ENCODE peak calls at places on chromosomes 5 and 9, in nine cellular contexts. C is left ventricle myocardium inferior, B is psoas muscle, L is cardiac muscle cell, Y is IMR-90, X is transverse colon, N is colonic mucosa, R is Peyer's patch, W is Panc1. P is an unnamed sample. For H3K4me1, the result is how much of the 10 kb centered on the place peaks cover.

GRCh38 chr9:127574089-127574921 is 37.8 kb upstream of the STXBP1 start:
- DNase-seq in C (no peak), B (no peak), L (peak), Y (no peak), X (peak), N (peak), R (peak), W (no peak), P (no peak)

GRCh38 chr5:111254613-111255012 is 30.4 kb downstream of the CAMK4 start:
- DNase-seq in C (no peak), B (no peak), L (peak), Y (peak), X (no peak), N (no peak), R (no peak), W (no peak), P (no peak)

GRCh38 chr5:4295663-4296339 is 700.2 kb downstream of the IRX1 start:
- DNase-seq in C (no peak), B (no peak), L (no peak), Y (no peak), X (no peak), N (no peak), R (no peak), W (no peak), P (no peak)

GRCh38 chr5:139058121-139058520 is 140.0 kb downstream of the SIL1 start:
- DNase-seq in C (no peak), B (no peak), L (peak), Y (peak), X (no peak), N (no peak), R (no peak), W (no peak), P (no peak)

GRCh38 chr5:543755-544674 is 19.8 kb upstream of the SLC9A3 start:
- DNase-seq in C (peak), B (peak), L (no peak), Y (no peak), X (peak), N (peak), R (peak), W (no peak), P (peak)

GRCh38 chr5:118519466-118519865 is 468.9 kb downstream of the DTWD2 start:
- DNase-seq in C (no peak), B (no peak), L (no peak), Y (no peak), X (no peak), N (no peak), R (no peak), W (no peak), P (no peak)

GRCh38 chr5:145777445-145778063 is 57.6 kb downstream of the PRELID2 start:
- DNase-seq in C (no peak), B (no peak), L (no peak), Y (no peak), X (no peak), N (no peak), R (no peak), W (no peak), P (no peak)

GRCh38 chr5:103033696-103034095 is 86.2 kb downstream of the GIN1 start:
- DNase-seq in C (no peak), B (no peak), L (no peak), Y (no peak), X (no peak), N (no peak), R (no peak), W (no peak), P (no peak)

GRCh38 chr5:60520451-60521210 is 179.3 kb downstream of the DEPDC1B start:
- DNase-seq in C (peak), B (peak), L (no peak), Y (no peak), X (no peak), N (no peak), R (no peak), W (no peak), P (no peak)

GRCh38 chr5:36688722-36689121 is 82.3 kb downstream of the SLC1A3 start:
- DNase-seq in C (no peak), B (no peak), L (no peak), Y (peak), X (no peak), N (no peak), R (no peak), W (no peak), P (no peak)

GRCh38 chr9:130946778-130947617 is 8.0 kb upstream of the FIBCD1 start:
- DNase-seq in C (no peak), B (no peak), L (peak), Y (no peak), X (peak), N (peak), R (peak), W (no peak), P (no peak)

GRCh38 chr5:87007737-87008136 is 259.9 kb upstream of the RASA1 start:
- DNase-seq in C (no peak), B (no peak), L (peak), Y (no peak), X (no peak), N (no peak), R (no peak), W (no peak), P (no peak)

GRCh38 chr9:113139225-113139829 is 11.5 kb upstream of the SLC31A2 start:
- DNase-seq in C (no peak), B (no peak), L (no peak), Y (no peak), X (no peak), N (no peak), R (no peak), W (no peak), P (no peak)

GRCh38 chr9:98516897-98517503 is 191.7 kb downstream of the GABBR2 start:
- DNase-seq in C (no peak), B (no peak), L (no peak), Y (no peak), X (no peak), N (no peak), R (no peak), W (no peak), P (no peak)

GRCh38 chr5:66989286-66989685 is 207.3 kb downstream of the CD180 start:
- DNase-seq in C (no peak), B (no peak), L (peak), Y (peak), X (no peak), N (no peak), R (no peak), W (no peak), P (no peak)

GRCh38 chr9:75447281-75447680 is 359.0 kb downstream of the OSTF1 start:
- DNase-seq in C (no peak), B (no peak), L (no peak), Y (no peak), X (no peak), N (no peak), R (no peak), W (no peak), P (no peak)

GRCh38 chr5:66113160-66113559 is 30.9 kb upstream of the SREK1 start:
- DNase-seq in C (no peak), B (no peak), L (peak), Y (peak), X (no peak), N (no peak), R (no peak), W (peak), P (no peak)

GRCh38 chr9:79976501-79977444 is 405.0 kb downstream of the TLE4 start:
- DNase-seq in C (no peak), B (peak), L (no peak), Y (no peak), X (no peak), N (no peak), R (no peak), W (no peak), P (no peak)

GRCh38 chr9:124284237-124284831 is 26.6 kb downstream of the NEK6 start:
- DNase-seq in C (peak), B (no peak), L (peak), Y (peak), X (no peak), N (no peak), R (no peak), W (no peak), P (no peak)

GRCh38 chr9:124285903-124286291 is 28.1 kb downstream of the NEK6 start:
- DNase-seq in C (peak), B (peak), L (peak), Y (peak), X (peak), N (peak), R (peak), W (peak), P (peak)

GRCh38 chr9:124286292-124286931 is 28.7 kb downstream of the NEK6 start:
- DNase-seq in C (no peak), B (no peak), L (peak), Y (peak), X (peak), N (peak), R (peak), W (no peak), P (no peak)

GRCh38 chr9:124284940-124285441 is 27.2 kb downstream of the NEK6 start:
- DNase-seq in C (peak), B (no peak), L (peak), Y (peak), X (no peak), N (no peak), R (no peak), W (no peak), P (peak)

DNA sequence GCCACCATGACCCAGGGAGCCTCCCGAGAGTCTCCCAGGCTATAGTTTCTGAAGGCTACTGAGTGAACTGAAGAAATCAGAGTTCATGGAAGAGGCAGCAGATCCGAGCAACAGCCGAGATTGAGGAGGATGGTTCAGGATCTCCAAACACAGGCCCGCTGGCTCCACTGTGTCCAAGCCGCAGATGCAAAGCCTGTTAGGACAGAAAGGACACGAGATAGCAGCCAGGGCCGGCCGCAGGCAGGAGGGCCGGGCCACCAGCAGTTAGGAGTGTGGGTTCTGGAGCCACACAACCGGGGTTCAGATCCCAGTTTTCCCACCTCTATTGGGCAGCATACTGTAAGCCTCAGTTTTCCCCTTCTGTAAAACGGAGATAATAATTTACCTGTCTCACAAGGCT is 27.7 kb downstream of the NEK6 start:
- DNase-seq in C (no peak), B (no peak), L (no peak), Y (no peak), X (no peak), N (no peak), R (no peak), W (no peak), P (no peak)
- H3K4me1 ChIP-seq in C (half or more), B (under half), L (under half), Y (half or more), X (half or more), N (under half), R (under half), W (half or more), P (half or more)

GRCh38 chr9:114592356-114592755 is 4.8 kb downstream of the ATP6V1G1 start:
- DNase-seq in C (no peak), B (no peak), L (no peak), Y (peak), X (peak), N (no peak), R (peak), W (no peak), P (no peak)
- TF ChIP-seq CTCF in C (peak), B (peak), L (peak), Y (peak), X (no peak), N (no peak), R (peak), W (no peak), P (no peak)

GRCh38 chr9:27369591-27369990 is 72.6 kb upstream of the EQTN start:
- DNase-seq in C (no peak), B (no peak), L (no peak), Y (no peak), X (no peak), N (no peak), R (no peak), W (no peak), P (no peak)

GRCh38 chr9:27367922-27368316 is 71.0 kb upstream of the EQTN start:
- DNase-seq in C (no peak), B (no peak), L (no peak), Y (no peak), X (no peak), N (no peak), R (no peak), W (no peak), P (no peak)

GRCh38 chr9:27368317-27368985 is 71.5 kb upstream of the EQTN start:
- DNase-seq in C (peak), B (no peak), L (peak), Y (no peak), X (no peak), N (no peak), R (no peak), W (no peak), P (no peak)

GRCh38 chr9:27373851-27374250 is 76.9 kb upstream of the EQTN start:
- DNase-seq in C (no peak), B (no peak), L (no peak), Y (no peak), X (no peak), N (no peak), R (no peak), W (no peak), P (no peak)

GRCh38 chr9:27371382-27371781 is 74.4 kb upstream of the EQTN start:
- DNase-seq in C (no peak), B (no peak), L (no peak), Y (no peak), X (peak), N (peak), R (peak), W (no peak), P (no peak)
- H3K4me1 ChIP-seq in C (under half), B (under half), L (under half), Y (under half), X (under half), N (under half), R (under half), W (under half), P (under half)

DNA sequence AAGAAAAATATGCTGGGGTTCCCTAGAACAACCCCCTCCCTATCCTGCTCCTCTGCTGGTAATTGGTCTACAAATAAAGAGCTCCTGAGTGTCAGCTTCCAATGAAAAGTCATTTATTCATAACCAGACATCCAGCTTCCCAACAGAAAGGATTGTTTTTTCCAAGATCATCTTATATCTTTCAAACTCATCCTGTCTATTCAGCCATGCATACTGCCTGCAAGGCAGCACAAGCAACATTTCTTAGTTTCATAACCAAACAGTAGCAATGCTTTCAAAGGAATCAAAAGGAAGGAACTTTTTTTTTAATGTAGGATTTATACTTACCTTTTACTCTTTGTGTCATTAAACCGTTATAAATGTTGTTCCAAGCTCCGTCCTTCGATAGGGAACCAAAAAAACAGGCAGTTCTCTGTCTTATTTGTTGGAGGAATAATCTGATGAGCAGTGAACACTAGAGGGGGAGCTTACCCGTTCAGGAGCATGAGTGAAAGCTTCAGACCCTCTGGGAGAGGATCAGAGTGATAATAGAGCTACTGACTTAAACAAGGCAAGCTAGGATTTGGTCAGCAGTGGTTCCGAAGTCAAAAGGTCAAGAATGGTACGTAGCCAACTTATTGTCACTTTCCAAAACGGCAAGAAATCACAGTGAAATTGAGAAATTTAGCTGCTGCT is 893.1 kb downstream of the NR2F1-AS1 start:
- DNase-seq in C (no peak), B (no peak), L (peak), Y (peak), X (no peak), N (no peak), R (no peak), W (no peak), P (no peak)
- TF ChIP-seq CTCF in C (peak), B (no peak), L (peak), Y (peak), X (no peak), N (no peak), R (no peak), W (peak), P (no peak)

DNA sequence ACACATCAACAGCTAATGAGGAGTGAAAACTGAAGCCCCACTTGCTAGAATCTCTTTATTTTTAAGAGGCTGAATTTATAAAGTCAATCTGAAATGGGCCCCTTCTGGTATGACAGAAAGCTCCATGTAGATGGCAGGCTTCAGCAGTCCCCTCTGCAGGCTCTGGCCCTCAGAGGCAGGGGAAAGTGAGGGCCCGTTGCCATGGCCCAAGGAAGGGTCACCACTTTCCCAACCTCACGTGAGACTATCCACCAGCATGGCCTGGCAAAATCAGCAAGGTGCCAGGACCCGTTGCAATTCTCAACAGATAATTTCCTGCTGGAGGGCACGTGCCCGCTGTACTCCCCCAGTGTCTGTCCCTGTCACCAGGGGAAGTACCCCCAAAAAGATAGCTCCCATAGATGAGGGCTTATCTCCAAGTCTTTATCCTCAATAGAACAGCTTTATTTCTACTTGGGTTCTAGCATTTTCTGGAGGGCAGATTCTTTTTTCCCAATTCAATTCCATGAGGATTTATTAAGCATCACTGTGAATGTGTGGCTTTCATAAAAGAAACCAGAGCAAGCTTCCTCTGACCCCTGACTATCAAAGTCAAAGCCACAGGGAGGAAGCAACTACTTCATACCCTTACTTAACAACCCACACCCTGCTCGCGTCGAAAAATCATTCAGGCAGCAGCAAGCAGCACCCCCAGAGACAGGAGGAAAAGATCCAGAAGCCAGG is 85.4 kb upstream of the FSTL4 start:
- DNase-seq in C (no peak), B (no peak), L (no peak), Y (no peak), X (no peak), N (no peak), R (peak), W (no peak), P (peak)
- H3K4me1 ChIP-seq in C (under half), B (under half), L (under half), Y (under half), X (under half), N (under half), R (under half), W (under half), P (under half)

DNA sequence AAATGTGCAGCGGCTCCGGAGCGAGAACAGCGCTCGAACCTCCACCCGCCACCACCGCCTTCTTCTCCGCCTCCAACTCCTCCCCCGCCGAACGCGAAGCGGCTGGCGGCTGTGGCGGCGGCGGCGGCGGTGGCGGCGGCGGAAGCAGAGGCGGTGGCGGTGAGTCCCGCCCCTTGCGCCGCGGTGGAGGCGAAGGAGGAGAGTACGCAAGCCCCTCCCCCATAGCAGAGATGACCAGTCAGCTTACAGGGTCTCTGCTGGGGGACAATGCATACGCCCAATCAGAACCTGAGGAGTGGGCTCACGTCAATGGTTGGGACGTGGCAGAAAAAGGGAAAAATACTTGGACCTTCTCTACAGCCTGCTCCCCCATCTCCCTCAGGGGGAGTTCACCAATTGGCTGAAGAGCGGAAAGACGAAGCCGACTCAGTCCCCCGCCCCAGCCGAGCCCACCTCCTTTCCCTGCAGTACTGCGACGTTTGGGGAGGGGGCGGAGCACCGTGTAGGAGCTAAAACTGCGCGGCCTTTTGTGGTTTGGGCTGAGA is at the start of gene PJA2:
- DNase-seq in C (peak), B (peak), L (peak), Y (peak), X (peak), N (peak), R (peak), W (peak), P (peak)
- TF ChIP-seq CTCF in C (peak), B (peak), L (peak), Y (peak), X (peak), N (peak), R (peak), W (no peak), P (peak)

DNA sequence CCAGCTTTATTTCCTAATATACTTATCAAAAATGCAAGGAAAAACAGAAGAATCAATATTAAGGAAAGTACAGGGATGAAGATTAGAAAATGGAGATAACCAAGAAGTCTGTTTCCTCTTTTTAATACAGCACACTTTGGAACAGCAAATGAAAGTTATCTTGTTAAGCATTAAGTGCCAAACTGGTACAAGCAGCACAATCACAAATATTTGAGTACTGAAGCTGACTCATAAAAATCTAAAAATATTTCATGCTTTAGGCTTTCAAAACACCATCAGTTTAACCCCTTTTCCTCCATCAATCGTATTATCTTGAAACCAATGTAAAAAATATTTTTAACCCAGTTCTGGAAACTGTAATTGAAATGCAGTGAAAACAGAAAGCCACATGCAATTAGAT is 2.7 kb downstream of the FBXW11 start:
- DNase-seq in C (no peak), B (no peak), L (peak), Y (no peak), X (no peak), N (no peak), R (no peak), W (no peak), P (no peak)
- H3K4me1 ChIP-seq in C (half or more), B (half or more), L (under half), Y (under half), X (under half), N (under half), R (under half), W (half or more), P (under half)

GRCh38 chr9:99889120-99889519 is 17.3 kb upstream of the STX17 start:
- DNase-seq in C (no peak), B (no peak), L (no peak), Y (no peak), X (no peak), N (no peak), R (no peak), W (no peak), P (no peak)
- TF ChIP-seq CTCF in C (no peak), B (no peak), L (no peak), Y (no peak), X (no peak), N (no peak), R (no peak), W (no peak), P (no peak)

GRCh38 chr5:56327810-56328209 is 94.7 kb upstream of the ANKRD55 start:
- DNase-seq in C (no peak), B (no peak), L (no peak), Y (no peak), X (no peak), N (no peak), R (no peak), W (no peak), P (no peak)
- H3K4me1 ChIP-seq in C (under half), B (under half), L (under half), Y (under half), X (under half), N (under half), R (under half), W (under half), P (under half)

GRCh38 chr5:133734916-133735315 is 122.6 kb upstream of the FSTL4 start:
- DNase-seq in C (no peak), B (no peak), L (no peak), Y (no peak), X (no peak), N (no peak), R (no peak), W (no peak), P (peak)
- TF ChIP-seq CTCF in C (no peak), B (no peak), L (no peak), Y (no peak), X (no peak), N (no peak), R (no peak), W (no peak), P (no peak)